ENCODE peak calls at places on chromosomes 1 and 21, in nine cellular contexts. K, I, W, X, F, U, Q, L and G are unnamed samples.

GRCh38 chr1:200139661-200140250 is 112.2 kb downstream of the NR5A2 start:
- DNase-seq in K (no peak), I (peak; percentile 46), W (peak; percentile 75), X (no peak), F (no peak), U (no peak), Q (peak; percentile 79), L (peak; percentile 66), G (no peak)

GRCh38 chr1:182444497-182444896 is 5.4 kb upstream of the RGSL1 start:
- DNase-seq in K (peak; percentile 29), I (no peak), W (no peak), X (no peak), F (no peak), U (no peak), Q (no peak), L (no peak), G (no peak)

GRCh38 chr1:18124977-18125376 is 17.4 kb downstream of the IGSF21 start:
- DNase-seq in K (no peak), I (no peak), W (no peak), X (no peak), F (no peak), U (no peak), Q (no peak), L (no peak), G (no peak)

GRCh38 chr1:203823306-203823705 is 27.9 kb downstream of the ZBED6 start:
- DNase-seq in K (no peak), I (no peak), W (no peak), X (no peak), F (no peak), U (no peak), Q (peak; percentile 5), L (no peak), G (no peak)

GRCh38 chr1:157966034-157966671 is 27.3 kb upstream of the KIRREL1 start:
- DNase-seq in K (no peak), I (peak; percentile 85), W (no peak), X (no peak), F (no peak), U (no peak), Q (peak; percentile 75), L (no peak), G (no peak)

GRCh38 chr1:206489980-206490534 is 17.3 kb upstream of the RASSF5 start:
- DNase-seq in K (peak; percentile 84), I (peak; percentile 84), W (peak; percentile 93), X (peak; percentile 81), F (peak; percentile 84), U (peak; percentile 82), Q (peak; percentile 91), L (peak; percentile 81), G (peak; percentile 87)

GRCh38 chr1:73662526-73662925 is 535.5 kb downstream of the LRRIQ3 start:
- DNase-seq in K (no peak), I (no peak), W (no peak), X (no peak), F (no peak), U (no peak), Q (no peak), L (no peak), G (no peak)

GRCh38 chr1:225825078-225825477 is 15.2 kb downstream of the EPHX1 start:
- DNase-seq in K (no peak), I (no peak), W (no peak), X (no peak), F (no peak), U (no peak), Q (no peak), L (no peak), G (no peak)

GRCh38 chr1:165257969-165258459 is 98.5 kb downstream of the LMX1A start:
- DNase-seq in K (peak; percentile 83), I (peak; percentile 82), W (peak; percentile 90), X (peak; percentile 47), F (peak; percentile 75), U (peak; percentile 59), Q (peak; percentile 68), L (peak; percentile 35), G (peak; percentile 87)

GRCh38 chr1:7680791-7681165 is 90.3 kb upstream of the VAMP3 start:
- DNase-seq in K (peak; percentile 45), I (no peak), W (no peak), X (no peak), F (no peak), U (no peak), Q (no peak), L (no peak), G (peak; percentile 72)

GRCh38 chr1:161843156-161843555 is 77.0 kb downstream of the ATF6 start:
- DNase-seq in K (no peak), I (no peak), W (no peak), X (no peak), F (no peak), U (no peak), Q (peak; percentile 11), L (no peak), G (no peak)

GRCh38 chr1:78101514-78101913 is 55.7 kb downstream of the GIPC2 start:
- DNase-seq in K (no peak), I (peak; percentile 9), W (no peak), X (no peak), F (no peak), U (no peak), Q (peak; percentile 74), L (no peak), G (no peak)

GRCh38 chr1:19370453-19371170 is 58.5 kb downstream of the SLC66A1 start:
- DNase-seq in K (no peak), I (no peak), W (no peak), X (no peak), F (no peak), U (no peak), Q (no peak), L (no peak), G (no peak)

GRCh38 chr1:44542415-44543063 is 131.7 kb downstream of the TMEM53 start:
- DNase-seq in K (no peak), I (no peak), W (no peak), X (no peak), F (no peak), U (no peak), Q (no peak), L (no peak), G (peak; percentile 67)

GRCh38 chr1:206647224-206647623 is 11.9 kb downstream of the DYRK3 start:
- DNase-seq in K (no peak), I (no peak), W (no peak), X (no peak), F (no peak), U (no peak), Q (no peak), L (no peak), G (no peak)

GRCh38 chr21:37593015-37593414 is 226.4 kb downstream of the DYRK1A start:
- DNase-seq in K (peak; percentile 93), I (no peak), W (no peak), X (no peak), F (no peak), U (no peak), Q (no peak), L (no peak), G (peak; percentile 69)

GRCh38 chr1:32907435-32907834 is 6.2 kb upstream of the TMEM54 start:
- DNase-seq in K (no peak), I (no peak), W (no peak), X (no peak), F (no peak), U (no peak), Q (peak; percentile 46), L (no peak), G (no peak)

GRCh38 chr1:228158690-228159665 is 6.6 kb upstream of the IBA57 start:
- DNase-seq in K (no peak), I (no peak), W (no peak), X (no peak), F (no peak), U (no peak), Q (no peak), L (no peak), G (no peak)

GRCh38 chr1:22255341-22256212 is 112.7 kb upstream of the WNT4 start:
- DNase-seq in K (no peak), I (no peak), W (no peak), X (no peak), F (no peak), U (no peak), Q (no peak), L (no peak), G (no peak)

GRCh38 chr1:33420870-33421775 is 9.8 kb downstream of the PHC2 start:
- DNase-seq in K (no peak), I (no peak), W (no peak), X (no peak), F (no peak), U (no peak), Q (peak; percentile 39), L (no peak), G (no peak)

GRCh38 chr1:168053681-168054080 is 83.0 kb downstream of the GPR161 start:
- DNase-seq in K (no peak), I (no peak), W (no peak), X (no peak), F (no peak), U (no peak), Q (no peak), L (no peak), G (no peak)

GRCh38 chr1:117616356-117616755 is 10.5 kb downstream of the TENT5C start:
- DNase-seq in K (no peak), I (no peak), W (no peak), X (no peak), F (no peak), U (no peak), Q (no peak), L (no peak), G (no peak)

GRCh38 chr1:226827458-226827857 is 43.0 kb upstream of the PSEN2 start:
- DNase-seq in K (peak; percentile 55), I (no peak), W (no peak), X (peak; percentile 44), F (no peak), U (no peak), Q (peak; percentile 69), L (no peak), G (no peak)

GRCh38 chr1:174041369-174041768 is 19.2 kb upstream of the RC3H1 start:
- DNase-seq in K (no peak), I (no peak), W (no peak), X (no peak), F (no peak), U (no peak), Q (no peak), L (no peak), G (no peak)

GRCh38 chr1:39866767-39867166 is 16.5 kb downstream of the TRIT1 start:
- DNase-seq in K (no peak), I (no peak), W (no peak), X (no peak), F (no peak), U (no peak), Q (peak; percentile 73), L (no peak), G (no peak)

GRCh38 chr1:25688390-25689119 is 72.0 kb downstream of the MAN1C1 start:
- DNase-seq in K (no peak), I (no peak), W (no peak), X (no peak), F (no peak), U (no peak), Q (peak; percentile 60), L (no peak), G (no peak)

GRCh38 chr1:179016694-179017382 is 8.9 kb upstream of the FAM20B start:
- DNase-seq in K (no peak), I (peak; percentile 97), W (peak; percentile 60), X (no peak), F (no peak), U (peak; percentile 71), Q (peak; percentile 89), L (no peak), G (no peak)

GRCh38 chr1:168468042-168468809 is 75.6 kb downstream of the XCL2 start:
- DNase-seq in K (no peak), I (no peak), W (no peak), X (no peak), F (no peak), U (no peak), Q (peak; percentile 45), L (no peak), G (no peak)

GRCh38 chr1:168410464-168410863 is 129.8 kb downstream of the TBX19 start:
- DNase-seq in K (no peak), I (no peak), W (no peak), X (no peak), F (no peak), U (no peak), Q (no peak), L (no peak), G (no peak)

GRCh38 chr1:67987046-67987799 is 63.2 kb downstream of the DIRAS3 start:
- DNase-seq in K (no peak), I (no peak), W (no peak), X (no peak), F (no peak), U (no peak), Q (peak; percentile 65), L (no peak), G (no peak)

GRCh38 chr1:158818991-158819405 is 12.2 kb upstream of the MNDA start:
- DNase-seq in K (no peak), I (no peak), W (no peak), X (no peak), F (no peak), U (no peak), Q (no peak), L (no peak), G (no peak)